ENCODE peak calls at places on chromosomes 11 and 22, in five cellular contexts. M is sigmoid colon, R is dorsolateral prefrontal cortex, G is breast epithelium, A is WERI-Rb-1. P is an unnamed sample.

GRCh38 chr11:36358436-36358835 is 62.3 kb downstream of the PRR5L start:
- DNase-seq in M (no peak), A (no peak), G (no peak), R (no peak), P (no peak)

GRCh38 chr22:24506802-24507438 is 11.8 kb downstream of the UPB1 start:
- DNase-seq in G (no peak), M (no peak), R (no peak), A (no peak), P (no peak)

GRCh38 chr22:41565403-41566054 is 4.7 kb downstream of the CSDC2 start:
- DNase-seq in M (peak; percentile 88), G (no peak), R (peak; percentile 44), A (no peak), P (peak; percentile 41)

GRCh38 chr11:104547996-104548661 is 350.1 kb downstream of the CASP12 start:
- DNase-seq in A (no peak), R (no peak), G (no peak), M (no peak), P (no peak)

GRCh38 chr11:12271241-12271640 is 106.1 kb upstream of the PARVA start:
- DNase-seq in G (no peak), M (no peak), A (no peak), R (no peak), P (no peak)

GRCh38 chr11:20672575-20672974 is 3.2 kb downstream of the NELL1 start:
- DNase-seq in M (no peak), R (no peak), G (no peak), A (no peak), P (no peak)

GRCh38 chr11:113488931-113489351 is 13.7 kb upstream of the DRD2 start:
- DNase-seq in R (no peak), M (no peak), A (no peak), G (no peak), P (no peak)

GRCh38 chr11:112025682-112026081 is 474 bp downstream of the DLAT start:
- DNase-seq in A (peak; percentile 15), G (no peak), R (no peak), M (no peak), P (no peak)

GRCh38 chr22:27196483-27196882 is 539.1 kb downstream of the MIAT start:
- DNase-seq in G (no peak), M (no peak), A (no peak), R (no peak), P (no peak)

GRCh38 chr11:45289369-45289768 is 3.2 kb upstream of the SYT13 start:
- DNase-seq in M (no peak), G (no peak), A (no peak), R (no peak), P (no peak)

GRCh38 chr11:12274558-12275197 is 102.7 kb upstream of the PARVA start:
- DNase-seq in M (peak; percentile 44), R (peak; percentile 27), A (no peak), G (peak; percentile 38), P (peak; percentile 11)

DNA sequence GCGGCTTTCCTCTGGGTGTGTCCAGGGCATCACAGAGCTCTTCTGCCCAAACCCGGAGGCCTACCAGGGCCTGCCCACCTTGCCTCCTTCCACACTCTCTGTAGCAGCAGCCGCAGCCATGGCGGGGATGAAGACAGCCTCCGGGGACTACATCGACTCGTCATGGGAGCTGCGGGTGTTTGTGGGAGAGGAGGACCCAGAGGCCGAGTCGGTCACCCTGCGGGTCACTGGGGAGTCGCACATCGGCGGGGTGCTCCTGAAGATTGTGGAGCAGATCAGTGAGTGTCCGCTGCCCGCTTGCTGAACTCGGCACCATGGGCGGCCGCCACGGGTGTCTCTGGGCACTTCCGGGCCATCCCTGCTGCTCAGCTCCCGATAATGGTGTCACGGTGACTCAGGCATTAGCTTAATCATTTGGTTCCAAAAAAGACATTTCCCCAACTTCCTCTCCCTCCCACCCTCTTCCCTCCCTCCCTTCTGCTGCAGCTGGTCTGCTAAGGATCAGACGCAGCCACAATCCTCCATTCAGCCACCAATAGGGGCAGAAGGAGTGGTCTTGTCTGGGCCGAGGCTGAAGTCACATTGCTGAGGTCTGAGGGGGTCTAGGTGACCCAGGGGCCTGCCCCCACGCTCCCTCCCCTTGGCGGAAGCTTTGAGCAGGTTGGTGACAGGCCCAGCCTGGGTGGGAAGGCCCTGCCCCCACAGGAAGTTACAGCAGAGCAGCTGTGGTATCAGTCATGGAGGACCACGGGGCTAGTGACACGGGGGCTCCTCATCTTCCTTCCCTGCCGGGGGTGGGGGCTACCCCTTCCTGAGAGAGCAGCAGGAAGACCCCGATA is 945 bp downstream of the FERMT3 start:
- DNase-seq in R (peak; percentile 50), G (no peak), M (peak; percentile 85), A (no peak), P (peak; percentile 70)
- H3K27ac ChIP-seq in R (peak overlapping the region; percentile 87), G (peak overlapping the region; percentile 62), M (peak overlapping the region; percentile 69), A (no peak overlapping the region), P (peak overlapping the region; percentile 33)

DNA sequence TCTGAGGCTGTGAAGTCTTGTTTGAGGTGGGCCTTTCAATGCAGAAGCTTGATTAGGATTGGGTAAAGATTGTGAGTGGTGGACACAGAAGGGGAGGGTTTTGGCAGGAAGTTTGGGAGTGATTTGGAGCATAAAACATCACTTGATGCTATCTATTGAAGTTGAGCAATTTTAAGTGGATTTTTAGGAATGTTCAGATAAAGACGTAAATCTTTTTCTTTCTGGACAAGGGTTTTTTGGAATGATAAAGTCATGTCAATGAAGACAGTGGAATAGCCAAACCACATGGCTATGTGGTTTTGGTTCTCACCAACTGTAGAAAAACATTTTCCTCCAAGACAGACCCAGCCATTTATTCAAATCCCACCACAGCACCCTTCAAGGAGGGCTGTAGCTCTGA is 111.2 kb upstream of the SNX19 start:
- DNase-seq in G (no peak), R (no peak), A (no peak), M (no peak), P (no peak)
- TF ChIP-seq CTCF in G (no peak), R (no peak), A (no peak), M (no peak), P (no peak)

DNA sequence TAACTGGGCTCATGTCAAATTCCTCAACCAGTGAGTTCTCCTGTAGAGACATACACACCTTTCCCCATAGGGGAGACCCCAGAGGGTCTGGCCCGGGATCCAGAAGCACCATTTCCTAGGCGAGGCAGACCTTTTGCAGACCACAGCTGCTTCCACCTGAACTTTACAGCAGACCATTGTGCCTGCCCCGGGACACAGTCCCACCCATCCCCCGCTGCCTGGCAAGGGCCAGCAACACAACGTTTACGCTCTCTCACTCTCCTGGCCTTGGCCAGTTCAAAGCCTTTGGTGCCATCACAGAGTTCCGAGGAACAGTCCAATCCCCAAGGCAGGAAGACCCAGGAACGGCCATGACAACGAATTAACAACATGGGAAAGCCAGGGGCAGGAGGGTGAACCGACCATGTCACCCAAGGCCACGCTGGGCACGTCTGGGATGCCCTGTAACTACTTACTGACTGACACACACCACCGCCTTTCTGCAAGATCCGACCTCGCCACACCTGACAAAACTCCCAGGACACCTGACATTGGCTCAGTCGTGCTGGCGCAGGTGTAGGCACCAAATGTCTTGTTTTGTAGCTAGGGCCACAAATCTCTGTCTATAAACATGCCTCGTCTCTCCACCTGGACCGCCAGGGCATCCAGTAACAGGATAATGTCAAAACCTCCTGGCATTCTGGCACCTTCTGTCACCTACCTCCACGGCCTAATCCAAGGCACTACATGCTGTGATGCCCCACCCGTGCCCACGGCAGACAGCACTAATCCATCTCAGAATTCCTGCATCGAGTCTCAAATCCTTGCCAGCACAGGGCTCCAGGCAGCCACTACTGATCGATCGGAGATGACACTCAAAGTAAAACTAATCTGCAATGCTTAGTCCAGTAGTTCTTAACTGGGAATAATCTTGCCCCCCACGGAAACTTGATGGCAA is 51.3 kb downstream of the MYH9 start:
- DNase-seq in R (no peak), G (no peak), M (no peak), A (no peak), P (no peak)
- H3K4me3 ChIP-seq in R (peak overlapping the region; percentile 9), G (no peak overlapping the region), M (no peak overlapping the region), A (no peak overlapping the region), P (no peak overlapping the region)

GRCh38 chr11:64151337-64151736 is 14.6 kb downstream of the MACROD1 start:
- DNase-seq in M (no peak), R (no peak), G (no peak), A (no peak), P (no peak)
- H3K27ac ChIP-seq in M (no peak overlapping the region), R (no peak overlapping the region), G (no peak overlapping the region), A (no peak overlapping the region), P (no peak overlapping the region)

GRCh38 chr11:68025047-68025446 is 5.4 kb upstream of the NDUFS8 start:
- DNase-seq in R (no peak), M (no peak), A (peak; percentile 43), G (no peak), P (no peak)
- TF ChIP-seq CTCF in R (no peak), M (no peak), A (peak; percentile 36), G (no peak), P (no peak)

GRCh38 chr22:44890416-44891292 is 119.2 kb downstream of the PHF21B start:
- DNase-seq in R (no peak), M (no peak), G (peak; percentile 38), A (no peak), P (peak; percentile 48)
- H3K4me3 ChIP-seq in R (no peak overlapping the region), M (no peak overlapping the region), G (no peak overlapping the region), A (no peak overlapping the region), P (no peak overlapping the region)

DNA sequence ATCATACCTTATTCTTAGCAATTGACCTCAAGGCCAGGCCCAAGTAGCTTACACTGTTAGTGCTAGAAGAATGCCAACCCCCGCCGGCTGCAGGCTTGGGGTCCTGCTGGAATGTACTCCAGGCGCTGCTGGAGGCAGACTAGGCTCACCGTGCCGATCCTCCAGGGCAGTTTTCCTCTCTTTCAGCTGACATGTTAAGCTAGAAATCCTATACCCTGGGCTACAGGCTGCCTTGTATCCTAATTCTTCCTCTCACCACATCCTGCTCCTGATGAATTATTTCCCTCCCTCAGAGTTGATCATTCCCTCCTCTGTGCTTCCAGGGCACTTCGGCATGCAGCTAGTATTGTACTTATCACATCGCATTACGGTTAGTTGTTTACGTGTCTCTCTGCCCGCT is 3.4 kb downstream of the SPTBN2 start:
- DNase-seq in A (peak; percentile 43), M (peak; percentile 37), R (no peak), G (peak; percentile 27), P (no peak)
- H3K27ac ChIP-seq in A (no peak overlapping the region), M (no peak overlapping the region), R (no peak overlapping the region), G (no peak overlapping the region), P (no peak overlapping the region)

GRCh38 chr11:66978229-66978628 is 3.1 kb downstream of the C11orf86 start:
- DNase-seq in A (no peak), M (no peak), R (no peak), G (no peak), P (no peak)
- TF ChIP-seq CTCF in A (no peak), M (no peak), R (no peak), G (no peak), P (no peak)